ENCODE peak calls at places on chromosomes 16 and 17, in ten cellular contexts. P is PC-9; Y is CD8-positive, alpha-beta memory T cell; C is cardiac muscle cell; S is small intestine; D is CD4-positive, alpha-beta memory T cell; Q is neural progenitor cell; F is adrenal gland; G is breast epithelium; J is left ventricle myocardium inferior. K is an unnamed sample. For H3K4me1, the result is how much of the 10 kb centered on the place peaks cover.

GRCh38 chr16:74759564-74759963 is 15.1 kb downstream of the FA2H start:
- DNase-seq in C (no peak), Y (no peak), J (no peak), F (no peak), S (no peak), G (no peak), D (no peak), Q (no peak), P (no peak), K (no peak)

GRCh38 chr17:1256699-1257098 is 13.5 kb upstream of the BHLHA9 start:
- DNase-seq in J (no peak), F (no peak), Q (no peak), G (no peak), Y (no peak), P (no peak), S (no peak), C (no peak), D (no peak), K (no peak)

GRCh38 chr17:59436900-59437299 is 105.4 kb downstream of the YPEL2 start:
- DNase-seq in P (no peak), Y (no peak), F (peak), Q (no peak), C (no peak), D (no peak), S (no peak), J (peak), G (no peak), K (no peak)

GRCh38 chr17:27471321-27472269 is 15.3 kb downstream of the KSR1 start:
- DNase-seq in C (no peak), Q (no peak), Y (peak), S (no peak), G (no peak), P (peak), J (no peak), F (no peak), D (peak), K (peak)

GRCh38 chr16:8885674-8886592 is 3.8 kb downstream of the LITAFD start:
- DNase-seq in G (no peak), P (peak), S (peak), Y (no peak), J (no peak), F (peak), D (no peak), C (peak), Q (peak), K (no peak)

GRCh38 chr16:46972429-46972970 is 974 bp downstream of the DNAJA2 start:
- DNase-seq in Q (no peak), P (no peak), C (peak), Y (no peak), D (peak), G (peak), J (no peak), S (peak), F (no peak), K (no peak)

GRCh38 chr17:27489045-27489715 is 32.9 kb downstream of the KSR1 start:
- DNase-seq in G (peak), P (peak), Y (no peak), Q (no peak), J (peak), F (peak), S (peak), C (peak), D (no peak), K (no peak)

GRCh38 chr17:82775033-82775823 is 23.4 kb downstream of the TBCD start:
- DNase-seq in Q (peak), G (no peak), J (peak), D (no peak), F (peak), C (peak), Y (peak), P (peak), S (peak), K (peak)

GRCh38 chr17:56300191-56300590 is 146.9 kb downstream of the ANKFN1 start:
- DNase-seq in P (no peak), J (no peak), S (no peak), D (no peak), G (no peak), Q (no peak), Y (no peak), C (no peak), F (no peak), K (no peak)

GRCh38 chr16:12016166-12016947 is 39.8 kb downstream of the SNX29 start:
- DNase-seq in J (no peak), F (no peak), Y (no peak), S (no peak), P (no peak), D (no peak), C (peak), Q (no peak), G (no peak), K (no peak)

GRCh38 chr16:10828851-10829331 is 10.3 kb upstream of the TVP23A start:
- DNase-seq in F (peak), J (peak), C (peak), G (peak), D (no peak), Y (no peak), Q (no peak), P (peak), S (peak), K (no peak)

GRCh38 chr17:65785109-65785508 is 223.7 kb upstream of the AXIN2 start:
- DNase-seq in P (peak), C (peak), S (peak), F (no peak), Y (no peak), G (no peak), J (no peak), D (no peak), Q (no peak), K (no peak)

GRCh38 chr16:7025616-7026190 is 306.9 kb upstream of the RBFOX1 start:
- DNase-seq in S (peak), D (no peak), J (peak), C (no peak), Q (peak), G (no peak), Y (no peak), P (peak), F (peak), K (peak)

GRCh38 chr16:83138976-83139690 is 512.4 kb downstream of the CDH13 start:
- DNase-seq in C (no peak), J (no peak), P (no peak), F (no peak), D (no peak), Q (no peak), G (no peak), S (no peak), Y (no peak), K (no peak)

GRCh38 chr17:45812102-45812501 is 28.0 kb downstream of the CRHR1 start:
- DNase-seq in Q (peak), S (peak), G (no peak), J (no peak), C (peak), D (no peak), Y (no peak), F (no peak), P (no peak), K (no peak)

GRCh38 chr17:50547035-50547735 is at the start of gene SPATA20:
- DNase-seq in Y (peak), Q (peak), J (peak), F (peak), C (peak), S (peak), P (peak), G (peak), D (peak), K (peak)

GRCh38 chr17:38825762-38826247 is 684 bp upstream of the CWC25 start:
- DNase-seq in G (no peak), J (no peak), D (no peak), P (no peak), S (no peak), Q (no peak), C (no peak), Y (no peak), F (no peak), K (no peak)

GRCh38 chr17:1222321-1222720 is 42.5 kb upstream of the ABR start:
- DNase-seq in Y (no peak), P (no peak), C (no peak), Q (no peak), G (no peak), J (no peak), F (no peak), S (no peak), D (no peak), K (no peak)

GRCh38 chr16:9091867-9092281 is 430 bp downstream of the HAPSTR1 start:
- DNase-seq in S (no peak), D (peak), P (peak), Y (peak), G (no peak), J (peak), F (peak), C (peak), Q (no peak), K (peak)

GRCh38 chr16:4263504-4264436 is 9.1 kb downstream of the TFAP4 start:
- DNase-seq in P (no peak), S (peak), J (peak), D (no peak), G (no peak), Y (no peak), Q (peak), C (peak), F (peak), K (no peak)

GRCh38 chr17:66952031-66952524 is 12.4 kb upstream of the CACNG4 start:
- DNase-seq in J (no peak), Q (peak), C (peak), F (no peak), S (peak), P (peak), G (peak), D (no peak), Y (no peak), K (no peak)

GRCh38 chr17:47077576-47077975 is 98.5 kb upstream of the RPRML start:
- DNase-seq in D (no peak), P (peak), C (no peak), F (no peak), S (no peak), Y (no peak), G (no peak), Q (no peak), J (no peak), K (no peak)

GRCh38 chr17:18928726-18929125 is 23.2 kb upstream of the SLC5A10 start:
- DNase-seq in P (no peak), Y (no peak), Q (no peak), D (no peak), J (no peak), F (no peak), S (no peak), G (no peak), C (no peak), K (no peak)

GRCh38 chr16:50295541-50296132 is 29.3 kb downstream of the ADCY7 start:
- DNase-seq in G (no peak), D (no peak), J (peak), S (no peak), P (no peak), F (no peak), C (no peak), Y (no peak), Q (no peak), K (no peak)

GRCh38 chr16:87375426-87376135 is 8.0 kb downstream of the FBXO31 start:
- DNase-seq in P (no peak), G (no peak), S (no peak), F (peak), J (no peak), C (no peak), Y (no peak), D (no peak), Q (peak), K (no peak)

GRCh38 chr16:49556252-49557069 is 182.9 kb downstream of the C16orf78 start:
- DNase-seq in Y (no peak), F (no peak), P (no peak), D (no peak), S (no peak), G (no peak), J (no peak), C (peak), Q (peak), K (no peak)

GRCh38 chr16:14334366-14335105 is 263.4 kb downstream of the MRTFB start:
- DNase-seq in C (peak), P (no peak), G (peak), D (no peak), F (no peak), Q (no peak), S (no peak), J (no peak), Y (no peak), K (no peak)

GRCh38 chr17:76623271-76624146 is 20.0 kb downstream of the ST6GALNAC1 start:
- DNase-seq in J (peak), C (peak), Y (peak), S (peak), P (peak), F (peak), G (peak), D (peak), Q (peak), K (peak)

GRCh38 chr16:54812229-54812628 is 118.4 kb upstream of the IRX5 start:
- DNase-seq in J (no peak), F (no peak), Q (no peak), G (no peak), D (no peak), Y (no peak), S (no peak), C (peak), P (no peak), K (no peak)

GRCh38 chr17:7068268-7068667 is 11.8 kb downstream of the CLEC10A start:
- DNase-seq in Y (no peak), P (no peak), C (no peak), S (no peak), D (no peak), F (no peak), G (no peak), Q (no peak), J (no peak), K (no peak)

GRCh38 chr16:8665529-8665928 is 8.9 kb upstream of the ABAT start:
- DNase-seq in C (no peak), P (no peak), J (no peak), G (no peak), D (no peak), Y (no peak), S (no peak), F (no peak), Q (no peak), K (no peak)

DNA sequence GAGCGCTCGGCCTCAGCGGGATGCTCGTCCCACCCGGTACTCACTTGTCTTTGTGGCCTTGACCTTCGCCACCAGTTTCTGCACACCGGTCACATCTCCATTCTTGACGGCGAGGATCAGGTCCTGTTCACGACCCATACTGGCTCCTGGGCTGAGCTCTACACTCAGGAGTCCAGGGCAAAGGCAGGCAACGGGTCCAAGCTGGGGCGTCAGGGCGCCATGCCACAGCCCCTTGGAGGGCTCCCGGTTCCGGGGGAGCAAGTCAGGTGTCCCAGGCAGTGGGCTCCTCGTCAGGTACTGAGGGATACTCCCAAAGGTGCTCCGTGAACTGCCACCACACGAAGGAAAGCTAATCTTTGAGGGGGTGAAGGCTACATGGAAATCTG is 1.7 kb downstream of the CASKIN2 start:
- DNase-seq in J (no peak), P (no peak), G (no peak), F (no peak), Q (no peak), Y (no peak), D (no peak), C (no peak), S (no peak), K (no peak)
- H3K4me3 ChIP-seq in J (peak), P (peak), G (peak), F (peak), Q (no peak), Y (no peak), D (no peak), C (no peak), S (no peak), K (no peak)

GRCh38 chr17:5513610-5514009 is 27.2 kb downstream of the MIS12 start:
- DNase-seq in F (no peak), G (no peak), P (no peak), D (peak), Y (no peak), C (no peak), Q (no peak), S (peak), J (no peak), K (no peak)

GRCh38 chr17:5514976-5515375 is 28.6 kb downstream of the MIS12 start:
- DNase-seq in Y (no peak), F (no peak), D (no peak), C (no peak), Q (no peak), S (no peak), P (no peak), G (no peak), J (no peak), K (no peak)

GRCh38 chr17:5510776-5511175 is 24.4 kb downstream of the MIS12 start:
- DNase-seq in Q (no peak), P (no peak), D (no peak), J (no peak), G (no peak), S (no peak), C (no peak), Y (no peak), F (no peak), K (no peak)

DNA sequence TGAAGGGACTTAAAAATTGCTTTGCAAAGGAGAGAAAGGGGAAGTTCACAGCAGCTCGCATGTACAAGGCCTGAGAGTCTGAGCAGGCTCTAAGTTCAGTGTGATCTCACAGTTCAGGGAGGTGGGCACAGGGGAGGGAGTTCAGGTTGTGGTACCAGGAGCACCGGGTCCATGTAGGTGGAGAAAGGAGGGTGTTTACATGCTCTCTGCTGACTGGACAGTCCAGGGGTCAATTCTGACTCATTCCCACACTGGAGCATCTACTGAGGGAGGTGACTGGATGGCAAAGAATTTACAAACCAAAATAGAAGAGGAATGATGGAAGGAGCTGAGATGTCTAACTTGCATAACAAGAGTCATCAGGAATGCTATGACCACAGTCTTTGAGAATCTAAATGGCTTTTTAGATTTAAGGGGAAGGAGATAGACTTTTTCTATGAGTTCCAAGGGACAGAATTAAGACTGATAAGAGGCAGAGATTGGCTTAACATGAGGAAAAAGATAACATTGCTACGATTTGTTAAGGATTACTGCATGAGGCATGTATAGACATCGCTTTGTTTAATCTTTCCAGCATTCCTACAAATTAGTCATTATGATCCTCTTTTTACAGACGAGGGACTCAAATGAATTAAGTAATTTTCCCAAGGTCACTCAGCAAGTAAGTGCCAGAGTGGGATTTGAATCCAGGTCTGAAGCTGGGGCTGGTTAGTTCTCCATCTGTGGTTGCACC is 29.9 kb downstream of the MIS12 start:
- DNase-seq in S (no peak), J (no peak), Y (no peak), G (no peak), P (peak), Q (no peak), D (no peak), C (peak), F (peak), K (no peak)
- H3K27ac ChIP-seq in S (no peak), J (no peak), Y (no peak), G (no peak), P (peak), Q (no peak), D (no peak), C (no peak), F (no peak), K (no peak)

DNA sequence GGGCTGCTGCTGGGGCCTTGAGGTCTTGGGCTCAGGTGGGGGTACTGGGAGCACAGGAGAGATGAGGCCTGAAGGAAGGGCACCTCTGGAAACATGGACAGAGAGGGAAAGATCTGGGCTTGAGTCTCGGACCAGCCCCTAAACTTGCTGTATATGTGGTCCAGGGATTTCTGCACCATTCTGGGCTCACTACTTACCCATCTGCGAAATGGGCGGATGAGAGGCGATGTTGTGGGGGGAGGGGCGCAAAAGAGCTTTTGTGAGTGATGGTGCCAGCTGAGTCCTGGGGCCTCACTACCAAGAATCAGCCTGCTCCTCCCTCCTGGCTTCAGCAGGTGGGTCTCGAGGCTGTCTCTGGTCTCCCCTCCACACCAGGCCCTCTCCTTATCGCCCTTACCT is 285 bp downstream of the C17orf99 start:
- DNase-seq in C (no peak), F (no peak), D (no peak), P (no peak), Y (no peak), J (no peak), S (no peak), Q (no peak), G (no peak), K (no peak)
- H3K4me1 ChIP-seq in C (under half), F (under half), D (under half), P (under half), Y (under half), J (under half), S (under half), Q (under half), G (under half), K (under half)

GRCh38 chr16:29028457-29029167 is 43.8 kb downstream of the LAT start:
- DNase-seq in J (no peak), F (no peak), S (no peak), P (no peak), C (no peak), D (no peak), G (no peak), Q (no peak), Y (no peak), K (no peak)
- H3K4me3 ChIP-seq in J (no peak), F (no peak), S (no peak), P (no peak), C (no peak), D (no peak), G (no peak), Q (no peak), Y (no peak), K (no peak)

DNA sequence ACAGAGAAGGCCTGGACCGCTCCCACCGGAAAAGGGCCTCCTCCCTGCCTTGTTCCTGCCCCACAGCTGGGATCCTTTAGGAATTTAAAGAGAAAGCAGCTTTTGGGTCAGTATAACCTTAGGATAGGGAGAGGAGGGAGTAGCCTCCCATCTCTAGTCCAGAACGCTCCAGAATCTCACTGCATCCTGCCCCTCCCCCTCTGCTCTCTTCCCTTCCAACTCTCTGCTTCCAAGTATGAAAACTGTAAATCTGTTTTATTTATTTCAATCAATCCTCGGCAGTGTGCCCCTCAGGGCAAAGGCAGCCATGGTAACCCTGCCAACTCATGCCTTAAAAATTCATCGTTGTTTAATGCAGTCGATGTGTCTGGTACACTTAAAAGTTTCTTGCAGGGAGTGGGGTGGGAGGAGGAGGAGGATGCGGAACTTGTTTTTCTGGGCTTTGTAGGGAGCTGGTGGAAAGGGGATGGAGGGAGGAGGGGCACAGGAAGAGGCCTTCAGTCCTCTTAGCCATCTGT is 21.2 kb upstream of the MTSS2 start:
- DNase-seq in F (no peak), D (no peak), Y (no peak), P (peak), S (no peak), Q (no peak), C (peak), J (no peak), G (peak), K (no peak)
- H3K27ac ChIP-seq in F (no peak), D (no peak), Y (no peak), P (peak), S (no peak), Q (no peak), C (no peak), J (peak), G (peak), K (no peak)

GRCh38 chr17:29722411-29723198 is 99.9 kb upstream of the CORO6 start:
- DNase-seq in F (peak), Y (peak), S (peak), C (peak), P (no peak), D (peak), G (peak), Q (no peak), J (no peak), K (peak)
- H3K4me1 ChIP-seq in F (under half), Y (half or more), S (under half), C (under half), P (under half), D (half or more), G (under half), Q (under half), J (half or more), K (half or more)

K was measured in CD8-positive, alpha-beta T cell.